ENCODE peak calls at places on chromosomes 11 and 22, in ten cellular contexts. B is right lobe of liver, C is HCT116, T is IMR-90, Y is tibial nerve, Q is heart left ventricle, R is uterus, H is breast epithelium, V is spleen, F is transverse colon. O is an unnamed sample. For H3K4me1, the result is how much of the 10 kb centered on the place peaks cover.

GRCh38 chr22:38713921-38714320 is 8.2 kb downstream of the GTPBP1 start:
- DNase-seq in R (no peak), H (no peak), V (no peak), T (no peak), Y (no peak), C (no peak), Q (peak), B (no peak), F (no peak), O (no peak)

GRCh38 chr11:70305501-70305900 is 35.0 kb downstream of the PPFIA1 start:
- DNase-seq in V (no peak), B (no peak), R (no peak), F (no peak), C (no peak), H (no peak), Q (no peak), T (no peak), Y (no peak), O (no peak)

GRCh38 chr11:1157645-1158591 is at the start of gene MUC5AC:
- DNase-seq in B (no peak), H (no peak), T (no peak), Q (no peak), R (no peak), Y (no peak), C (no peak), V (peak), F (no peak), O (no peak)

GRCh38 chr11:85685131-85685819 is 720 bp downstream of the CCDC89 start:
- DNase-seq in T (peak), R (peak), Q (peak), F (no peak), V (peak), H (no peak), C (no peak), B (no peak), Y (no peak), O (peak)

GRCh38 chr11:10441652-10442503 is 13.2 kb upstream of the AMPD3 start:
- DNase-seq in Y (no peak), Q (no peak), R (no peak), C (no peak), T (no peak), V (no peak), F (no peak), B (no peak), H (no peak), O (no peak)

GRCh38 chr22:49092751-49093150 is 734.9 kb downstream of the BRD1 start:
- DNase-seq in T (no peak), C (no peak), B (no peak), R (no peak), Q (no peak), F (no peak), V (peak), H (no peak), Y (no peak), O (no peak)

GRCh38 chr11:16148301-16148787 is 208.0 kb downstream of the SOX6 start:
- DNase-seq in C (no peak), B (no peak), H (no peak), F (no peak), V (no peak), R (no peak), Q (no peak), Y (no peak), T (no peak), O (no peak)

GRCh38 chr11:45146072-45147016 is at the start of gene PRDM11:
- DNase-seq in Y (no peak), R (peak), Q (peak), B (peak), V (peak), C (peak), T (peak), H (peak), F (peak), O (peak)

GRCh38 chr22:37454857-37455686 is 27.8 kb upstream of the ELFN2 start:
- DNase-seq in C (peak), V (no peak), B (no peak), F (no peak), Y (no peak), R (no peak), T (peak), Q (no peak), H (no peak), O (no peak)

GRCh38 chr11:131749100-131749499 is 378.7 kb downstream of the NTM start:
- DNase-seq in V (no peak), C (no peak), H (no peak), F (no peak), R (no peak), Q (no peak), B (no peak), Y (no peak), T (peak), O (no peak)
- H3K27ac ChIP-seq in V (no peak), C (no peak), H (no peak), F (no peak), R (no peak), Q (no peak), B (no peak), Y (no peak), T (peak), O (no peak)

GRCh38 chr11:72634472-72635095 is 39.6 kb downstream of the PDE2A start:
- DNase-seq in H (no peak), V (peak), T (no peak), Q (peak), R (no peak), F (no peak), B (no peak), Y (no peak), C (no peak), O (no peak)

GRCh38 chr11:72635931-72636330 is 38.3 kb downstream of the PDE2A start:
- DNase-seq in T (no peak), B (no peak), F (no peak), H (no peak), C (no peak), V (no peak), Y (no peak), Q (no peak), R (no peak), O (no peak)

GRCh38 chr11:72633068-72633467 is 41.2 kb downstream of the PDE2A start:
- DNase-seq in R (no peak), T (no peak), Q (no peak), V (no peak), F (no peak), H (no peak), C (no peak), Y (no peak), B (no peak), O (no peak)

GRCh38 chr11:72635309-72635915 is 38.8 kb downstream of the PDE2A start:
- DNase-seq in F (no peak), V (no peak), B (no peak), R (no peak), H (no peak), T (no peak), C (no peak), Y (no peak), Q (no peak), O (no peak)

GRCh38 chr11:72634016-72634415 is 40.2 kb downstream of the PDE2A start:
- DNase-seq in H (no peak), F (no peak), B (no peak), Q (no peak), C (no peak), Y (no peak), R (no peak), V (no peak), T (no peak), O (no peak)
- H3K4me1 ChIP-seq in H (under half), F (under half), B (under half), Q (half or more), C (under half), Y (under half), R (under half), V (under half), T (under half), O (under half)

DNA sequence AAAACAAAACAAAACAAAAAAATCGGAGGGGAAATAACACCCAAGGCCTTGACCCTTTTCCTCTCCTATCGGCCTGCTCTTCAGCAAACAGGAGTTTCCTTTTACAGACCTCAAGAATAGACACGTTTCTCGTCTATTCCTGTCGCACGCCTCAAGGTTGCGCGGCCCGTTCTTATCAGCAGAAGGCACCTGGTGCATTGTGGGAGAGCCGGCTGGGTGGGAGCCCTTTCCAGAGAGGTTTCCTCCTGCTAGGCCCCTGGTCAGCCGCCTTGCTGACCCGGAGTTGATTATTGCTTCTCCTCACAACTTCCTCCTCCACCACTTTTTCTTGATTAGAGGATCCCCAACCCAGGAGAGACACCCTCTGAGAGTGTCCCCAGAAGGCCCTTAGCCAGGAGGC is 497.3 kb downstream of the MIAT start:
- DNase-seq in T (no peak), Y (no peak), Q (no peak), C (no peak), F (no peak), H (no peak), V (peak), R (no peak), B (no peak), O (peak)
- TF ChIP-seq POLR2A in T (no peak), Y (no peak), Q (no peak), C (no peak), F (no peak), H (no peak), V (no peak), R (no peak), B (no peak), O (no peak)

GRCh38 chr11:47398011-47398410 is 10.4 kb upstream of the SLC39A13 start:
- DNase-seq in R (no peak), C (no peak), B (no peak), Q (no peak), H (no peak), T (no peak), V (peak), F (no peak), Y (no peak), O (no peak)

GRCh38 chr11:47398551-47398950 is 9.8 kb upstream of the SLC39A13 start:
- DNase-seq in V (peak), T (no peak), H (no peak), R (no peak), Y (no peak), B (no peak), C (no peak), Q (no peak), F (no peak), O (no peak)

GRCh38 chr11:47403135-47403534 is 5.3 kb upstream of the SLC39A13 start:
- DNase-seq in T (no peak), H (no peak), R (no peak), B (no peak), V (peak), Y (no peak), C (no peak), F (no peak), Q (no peak), O (no peak)

GRCh38 chr11:47400813-47401279 is 7.5 kb upstream of the SLC39A13 start:
- DNase-seq in C (no peak), Q (peak), T (no peak), Y (no peak), H (no peak), F (no peak), R (no peak), B (no peak), V (peak), O (no peak)

DNA sequence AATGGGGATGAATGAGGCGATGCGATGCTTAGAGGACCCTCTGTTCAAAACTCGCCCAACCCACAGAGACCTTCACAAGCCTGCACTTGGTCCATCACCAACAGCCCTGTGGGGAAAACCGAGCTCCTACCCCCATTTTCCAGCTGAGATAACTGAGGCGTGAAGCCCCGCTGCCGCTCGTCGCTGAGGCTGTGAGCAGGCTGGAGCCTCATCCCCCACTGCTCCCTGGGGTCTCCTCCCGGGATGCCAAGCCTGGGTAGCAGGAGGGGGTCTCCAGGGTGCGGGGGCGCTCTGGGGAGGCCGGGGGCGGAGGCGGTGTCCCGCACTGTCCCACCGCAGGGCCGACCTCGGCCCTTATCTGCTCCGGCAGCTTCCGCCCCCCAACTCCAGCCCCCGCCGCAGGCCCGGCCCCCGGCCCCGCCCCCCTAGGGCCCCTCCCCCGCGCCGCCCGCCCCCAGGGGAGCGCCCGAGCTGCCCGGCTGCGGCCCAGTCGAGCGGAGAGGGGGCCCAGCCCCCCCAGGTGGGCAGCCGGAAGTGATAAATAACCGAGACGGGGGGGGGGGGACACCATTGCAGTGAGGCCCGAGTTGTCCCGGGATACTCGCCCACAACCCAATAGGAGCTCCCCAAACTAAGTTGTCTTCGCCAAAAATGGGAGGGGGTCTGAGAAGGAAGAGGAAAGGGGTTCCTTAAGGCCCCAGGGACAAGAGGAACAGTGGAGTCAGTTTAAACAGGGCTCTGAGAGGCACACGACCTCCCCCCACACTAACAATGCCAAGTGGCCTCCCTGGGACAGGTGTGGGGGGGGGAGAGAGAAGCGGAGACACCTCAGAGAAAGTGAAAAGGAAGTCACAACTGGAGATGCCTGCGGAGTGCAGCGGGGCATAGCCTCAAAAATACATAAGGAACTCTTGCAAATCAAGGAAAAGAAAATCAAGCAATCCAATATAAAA is 8.3 kb upstream of the SLC39A13 start:
- DNase-seq in T (no peak), F (peak), C (no peak), V (peak), Q (peak), B (no peak), Y (no peak), H (no peak), R (peak), O (peak)
- H3K27ac ChIP-seq in T (peak), F (peak), C (no peak), V (peak), Q (peak), B (peak), Y (peak), H (peak), R (peak), O (peak)

GRCh38 chr11:35056391-35057093 is 82.4 kb upstream of the CD44 start:
- DNase-seq in C (no peak), T (peak), F (no peak), B (no peak), Y (no peak), Q (no peak), R (no peak), H (no peak), V (no peak), O (no peak)
- H3K4me1 ChIP-seq in C (under half), T (under half), F (under half), B (under half), Y (under half), Q (under half), R (under half), H (under half), V (under half), O (under half)

DNA sequence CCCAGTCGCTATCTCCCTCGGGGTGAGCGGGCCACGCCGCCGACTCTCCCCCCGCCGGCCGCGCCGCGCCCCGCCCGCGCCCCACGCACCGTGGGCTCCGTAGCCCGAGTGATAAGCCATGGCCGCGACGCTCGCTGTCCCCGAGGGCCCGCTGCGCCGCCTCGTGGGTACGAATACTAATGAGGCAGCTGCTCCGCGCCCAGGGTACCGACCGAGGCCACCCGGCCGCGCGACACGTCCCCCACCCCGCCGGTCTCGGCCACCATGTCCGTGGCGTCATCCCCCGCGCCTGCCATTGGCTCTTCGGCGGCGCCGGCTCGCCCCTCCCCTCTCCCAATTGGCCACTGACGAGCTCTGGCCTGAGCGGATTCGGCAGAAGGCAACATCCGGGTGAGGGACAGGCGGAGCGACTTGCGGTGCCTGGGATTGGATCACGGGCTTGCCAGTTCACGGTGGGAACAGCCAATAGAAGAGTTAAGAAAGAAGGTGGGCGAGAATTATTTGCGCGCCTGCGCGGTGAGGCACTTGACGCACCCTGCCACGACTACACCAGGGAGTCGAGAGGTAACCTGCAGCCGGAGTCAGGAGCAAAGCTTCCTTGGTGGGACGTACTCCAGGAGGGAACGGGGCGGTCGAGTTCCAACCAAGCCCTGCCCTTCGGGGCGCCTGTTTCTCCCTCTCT is at the start of gene YIF1A:
- DNase-seq in Y (peak), H (peak), T (peak), F (peak), Q (peak), B (peak), R (peak), V (peak), C (peak), O (peak)
- TF ChIP-seq POLR2A in Y (peak), H (peak), T (peak), F (peak), Q (peak), B (peak), R (peak), V (peak), C (peak), O (peak)

GRCh38 chr22:24153959-24154358 is 27.3 kb upstream of the SUSD2 start:
- DNase-seq in V (no peak), B (no peak), F (no peak), Y (no peak), T (no peak), H (no peak), Q (no peak), R (no peak), C (no peak), O (no peak)
- H3K27ac ChIP-seq in V (peak), B (no peak), F (peak), Y (no peak), T (peak), H (peak), Q (no peak), R (no peak), C (no peak), O (no peak)

GRCh38 chr11:68012044-68012842 is 2.1 kb downstream of the ALDH3B1 start:
- DNase-seq in B (no peak), Y (no peak), H (no peak), F (no peak), T (no peak), Q (no peak), V (no peak), R (no peak), C (no peak), O (no peak)

GRCh38 chr11:68014157-68014965 is 4.2 kb downstream of the ALDH3B1 start:
- DNase-seq in C (peak), T (peak), V (no peak), Q (no peak), F (peak), B (no peak), Y (peak), R (peak), H (peak), O (peak)

GRCh38 chr11:68011046-68011943 is 1.2 kb downstream of the ALDH3B1 start:
- DNase-seq in V (no peak), H (no peak), Q (no peak), R (no peak), T (no peak), C (no peak), B (no peak), F (no peak), Y (no peak), O (no peak)

GRCh38 chr11:68013611-68014156 is 3.6 kb downstream of the ALDH3B1 start:
- DNase-seq in Y (no peak), F (no peak), Q (no peak), T (no peak), B (no peak), C (no peak), R (no peak), V (no peak), H (no peak), O (no peak)

DNA sequence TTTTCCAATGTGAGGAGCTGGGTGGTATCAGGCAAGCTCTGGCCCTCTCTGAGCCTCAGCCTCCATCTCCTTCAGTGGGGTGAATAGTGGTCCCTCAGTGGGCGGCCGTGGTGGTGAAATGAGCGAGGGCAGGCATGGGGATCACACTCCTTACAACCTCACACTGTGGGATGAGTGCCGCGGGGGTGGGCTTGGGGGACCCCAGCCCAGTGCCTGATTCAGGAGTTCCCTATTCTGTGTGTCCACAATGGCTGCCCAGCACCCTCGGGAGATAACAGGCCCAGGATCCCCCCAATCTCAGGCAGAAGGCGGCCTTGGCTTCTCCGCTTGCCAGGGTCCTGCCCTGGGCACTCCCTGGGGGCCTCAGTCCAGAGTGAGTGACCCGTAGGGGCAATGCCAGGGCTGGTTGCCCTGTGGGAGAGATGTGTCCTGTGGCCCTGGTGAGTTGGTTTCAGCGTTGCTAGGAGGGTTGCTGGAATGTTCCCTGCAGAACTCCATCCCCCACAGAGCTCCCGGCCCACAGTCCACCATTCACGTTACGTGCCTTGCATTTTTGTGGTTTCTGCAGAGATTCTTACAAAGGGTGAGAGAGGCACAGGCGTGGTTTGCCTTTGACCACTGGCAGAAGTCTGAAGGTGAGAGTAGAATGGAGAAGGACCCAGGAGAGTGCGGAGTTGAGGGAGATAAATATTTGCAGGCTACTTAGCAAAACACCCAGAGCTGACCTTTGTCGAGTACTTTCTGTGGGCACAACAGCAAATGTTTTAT is 2.9 kb downstream of the ALDH3B1 start:
- DNase-seq in Q (no peak), C (peak), T (peak), Y (peak), R (no peak), V (no peak), B (no peak), H (peak), F (no peak), O (no peak)
- H3K4me1 ChIP-seq in Q (under half), C (half or more), T (under half), Y (half or more), R (under half), V (under half), B (under half), H (under half), F (under half), O (under half)